ENCODE peak calls at places on chromosomes 1 and 21, in five cellular contexts. E is NCI-H1105, W is activated T-helper 1 cell treated with Interleukin-2 at 50 U/mL for 16 hours, K is mucosa of descending colon, S is mammary epithelial cell. Y is an unnamed sample.

GRCh38 chr1:70896224-70896623 is 151.4 kb downstream of the PTGER3 start:
- DNase-seq in K (no peak), W (no peak), S (no peak), E (no peak), Y (no peak)

GRCh38 chr1:152626688-152627087 is 3.8 kb upstream of the LCE3A start:
- DNase-seq in W (no peak), K (no peak), E (no peak), S (peak; percentile 74), Y (no peak)

GRCh38 chr1:90007979-90008404 is 13.1 kb downstream of the ZNF326 start:
- DNase-seq in K (no peak), E (no peak), S (no peak), W (no peak), Y (no peak)

GRCh38 chr1:12587981-12588620 is 29.9 kb downstream of the DHRS3 start:
- DNase-seq in W (no peak), E (no peak), S (peak; percentile 80), K (no peak), Y (no peak)

GRCh38 chr21:43634618-43635017 is 24.7 kb downstream of the HSF2BP start:
- DNase-seq in W (no peak), E (no peak), K (no peak), S (no peak), Y (no peak)

GRCh38 chr21:45088116-45088515 is 13.7 kb downstream of the ADARB1 start:
- DNase-seq in E (no peak), S (no peak), W (no peak), K (no peak), Y (no peak)

GRCh38 chr1:191696371-191696770 is 461.9 kb upstream of the RGS18 start:
- DNase-seq in E (no peak), W (no peak), S (no peak), K (no peak), Y (no peak)

GRCh38 chr1:178052650-178053461 is 41.0 kb upstream of the RASAL2 start:
- DNase-seq in W (no peak), K (no peak), S (no peak), E (no peak), Y (peak; percentile 85)

GRCh38 chr1:91916811-91917460 is 31.0 kb upstream of the TGFBR3 start:
- DNase-seq in S (no peak), W (no peak), E (no peak), K (no peak), Y (no peak)

GRCh38 chr1:2595812-2596529 is 9.4 kb downstream of the PRXL2B start:
- DNase-seq in W (no peak), K (peak; percentile 40), S (no peak), E (no peak), Y (no peak)

GRCh38 chr1:205472737-205473565 is 17.1 kb upstream of the BLACAT1 start:
- DNase-seq in K (no peak), E (no peak), S (no peak), W (no peak), Y (no peak)